ENCODE peak calls at places on chromosomes 6 and 20, in seven cellular contexts. T, B, P, W, Q, S and D are unnamed samples.

GRCh38 chr6:22556298-22556697 is 13.1 kb upstream of the HDGFL1 start:
- DNase-seq in T (no peak), B (no peak), P (no peak), W (no peak), Q (no peak), S (no peak), D (no peak)

GRCh38 chr6:164097557-164098398 is 683.3 kb downstream of the QKI start:
- DNase-seq in T (no peak), B (no peak), P (no peak), W (peak; percentile 29), Q (peak; percentile 94), S (peak; percentile 45), D (peak; percentile 85)

GRCh38 chr20:46357030-46357514 is 48.8 kb upstream of the CDH22 start:
- DNase-seq in T (peak; percentile 74), B (no peak), P (no peak), W (no peak), Q (peak; percentile 10), S (no peak), D (no peak)

GRCh38 chr6:110190726-110191125 is 10.5 kb downstream of the CDC40 start:
- DNase-seq in T (no peak), B (no peak), P (no peak), W (no peak), Q (no peak), S (no peak), D (no peak)

GRCh38 chr20:35312348-35312747 is 20.1 kb upstream of the FAM83C start:
- DNase-seq in T (no peak), B (no peak), P (no peak), W (no peak), Q (peak; percentile 64), S (peak; percentile 35), D (peak; percentile 93)

GRCh38 chr6:155154158-155154830 is 109.5 kb upstream of the CLDN20 start:
- DNase-seq in T (no peak), B (no peak), P (no peak), W (no peak), Q (peak; percentile 68), S (no peak), D (peak; percentile 96)

GRCh38 chr6:109062756-109063352 is 31.8 kb downstream of the SESN1 start:
- DNase-seq in T (no peak), B (no peak), P (no peak), W (no peak), Q (no peak), S (no peak), D (no peak)

GRCh38 chr6:98808522-98809210 is 25.7 kb upstream of the POU3F2 start:
- DNase-seq in T (no peak), B (no peak), P (no peak), W (no peak), Q (no peak), S (no peak), D (peak; percentile 69)

GRCh38 chr20:23100021-23100753 is 14.1 kb upstream of the CD93 start:
- DNase-seq in T (no peak), B (no peak), P (no peak), W (no peak), Q (no peak), S (no peak), D (no peak)

GRCh38 chr20:43372051-43372450 is 85.6 kb upstream of the SRSF6 start:
- DNase-seq in T (no peak), B (no peak), P (no peak), W (no peak), Q (no peak), S (no peak), D (no peak)

GRCh38 chr6:6834356-6835342 is 246.1 kb downstream of the LY86 start:
- DNase-seq in T (no peak), B (no peak), P (peak; percentile 61), W (peak; percentile 52), Q (no peak), S (no peak), D (no peak)

GRCh38 chr6:3643921-3644320 is 107.6 kb downstream of the PXDC1 start:
- DNase-seq in T (no peak), B (peak; percentile 20), P (no peak), W (no peak), Q (no peak), S (no peak), D (no peak)

GRCh38 chr6:148962854-148963515 is 216.2 kb downstream of the UST start:
- DNase-seq in T (no peak), B (no peak), P (no peak), W (no peak), Q (no peak), S (no peak), D (no peak)

GRCh38 chr6:63066053-63066704 is 145.1 kb upstream of the FKBP1C start:
- DNase-seq in T (no peak), B (no peak), P (no peak), W (peak; percentile 5), Q (no peak), S (peak; percentile 40), D (no peak)

GRCh38 chr6:47587503-47587902 is 109.9 kb downstream of the CD2AP start:
- DNase-seq in T (no peak), B (no peak), P (no peak), W (no peak), Q (no peak), S (no peak), D (peak; percentile 46)

GRCh38 chr20:11159728-11160127 is 485.9 kb upstream of the JAG1 start:
- DNase-seq in T (peak; percentile 67), B (no peak), P (peak; percentile 46), W (peak; percentile 18), Q (peak; percentile 72), S (no peak), D (peak; percentile 84)

GRCh38 chr6:116624036-116624805 is 7.9 kb downstream of the RSPH4A start:
- DNase-seq in T (no peak), B (no peak), P (no peak), W (no peak), Q (no peak), S (no peak), D (no peak)

GRCh38 chr6:108120311-108120710 is 45.5 kb upstream of the NR2E1 start:
- DNase-seq in T (no peak), B (peak; percentile 53), P (no peak), W (no peak), Q (no peak), S (peak; percentile 57), D (no peak)

GRCh38 chr6:157242791-157243190 is 80.5 kb downstream of the TMEM242 start:
- DNase-seq in T (no peak), B (no peak), P (no peak), W (no peak), Q (no peak), S (no peak), D (no peak)

GRCh38 chr6:136677344-136677743 is 114.9 kb downstream of the MAP3K5 start:
- DNase-seq in T (no peak), B (no peak), P (no peak), W (no peak), Q (no peak), S (no peak), D (no peak)

GRCh38 chr6:125190667-125191066 is 37.1 kb downstream of the TPD52L1 start:
- DNase-seq in T (no peak), B (no peak), P (no peak), W (no peak), Q (no peak), S (peak; percentile 34), D (no peak)
- H3K4me1 ChIP-seq in T (peaks cover 44% of the 10 kb centered on the region), B (peaks cover 10% of the 10 kb centered on the region), P (peaks cover 4% of the 10 kb centered on the region), W (peaks cover 25% of the 10 kb centered on the region), Q (no peaks in the 10 kb centered on the region), S (no peaks in the 10 kb centered on the region), D (peaks cover 14% of the 10 kb centered on the region)

DNA sequence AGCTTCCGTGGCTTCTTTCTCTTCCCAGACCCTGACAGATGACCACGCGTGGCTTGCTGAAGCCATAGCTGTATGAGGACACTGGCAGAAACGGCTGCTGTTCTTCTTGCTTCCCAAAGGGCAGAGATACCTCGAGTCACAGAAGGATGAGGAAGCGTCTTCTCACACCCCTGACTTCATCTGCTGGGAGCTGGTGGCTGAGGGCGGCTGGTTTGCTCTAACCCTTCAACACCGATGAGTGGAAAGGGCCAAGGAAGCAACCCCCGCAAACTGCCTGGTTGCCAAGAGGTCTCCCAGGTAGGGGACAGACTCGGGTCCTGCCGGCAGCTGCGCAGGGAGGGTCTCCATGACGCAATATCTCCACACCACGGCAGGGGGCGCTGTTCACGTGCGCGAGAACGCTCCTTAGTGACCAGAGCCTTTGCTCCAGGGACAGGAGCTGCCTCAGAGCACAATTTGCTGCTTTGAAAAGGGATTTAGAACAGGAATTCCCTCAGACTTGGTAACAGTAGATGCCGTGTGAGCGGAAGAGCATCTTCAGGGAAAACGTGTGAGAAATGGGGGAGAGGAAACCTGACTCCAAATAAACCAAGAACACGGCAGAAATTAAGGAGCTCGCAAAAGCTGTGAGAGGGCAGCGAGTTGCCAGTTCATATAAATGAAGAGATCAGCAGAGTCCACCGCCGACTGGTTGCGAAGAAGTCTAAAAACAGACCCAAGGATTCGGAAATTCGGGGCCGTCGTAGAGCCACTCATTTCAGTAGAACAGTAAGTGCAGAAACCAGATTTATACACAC is 80.2 kb downstream of the ERMARD start:
- DNase-seq in T (no peak), B (peak; percentile 97), P (peak; percentile 77), W (peak; percentile 85), Q (peak; percentile 77), S (peak; percentile 86), D (peak; percentile 14)
- H3K27ac ChIP-seq in T (no peak overlapping the region), B (no peak overlapping the region), P (no peak overlapping the region), W (no peak overlapping the region), Q (no peak overlapping the region), S (no peak overlapping the region), D (no peak overlapping the region)

DNA sequence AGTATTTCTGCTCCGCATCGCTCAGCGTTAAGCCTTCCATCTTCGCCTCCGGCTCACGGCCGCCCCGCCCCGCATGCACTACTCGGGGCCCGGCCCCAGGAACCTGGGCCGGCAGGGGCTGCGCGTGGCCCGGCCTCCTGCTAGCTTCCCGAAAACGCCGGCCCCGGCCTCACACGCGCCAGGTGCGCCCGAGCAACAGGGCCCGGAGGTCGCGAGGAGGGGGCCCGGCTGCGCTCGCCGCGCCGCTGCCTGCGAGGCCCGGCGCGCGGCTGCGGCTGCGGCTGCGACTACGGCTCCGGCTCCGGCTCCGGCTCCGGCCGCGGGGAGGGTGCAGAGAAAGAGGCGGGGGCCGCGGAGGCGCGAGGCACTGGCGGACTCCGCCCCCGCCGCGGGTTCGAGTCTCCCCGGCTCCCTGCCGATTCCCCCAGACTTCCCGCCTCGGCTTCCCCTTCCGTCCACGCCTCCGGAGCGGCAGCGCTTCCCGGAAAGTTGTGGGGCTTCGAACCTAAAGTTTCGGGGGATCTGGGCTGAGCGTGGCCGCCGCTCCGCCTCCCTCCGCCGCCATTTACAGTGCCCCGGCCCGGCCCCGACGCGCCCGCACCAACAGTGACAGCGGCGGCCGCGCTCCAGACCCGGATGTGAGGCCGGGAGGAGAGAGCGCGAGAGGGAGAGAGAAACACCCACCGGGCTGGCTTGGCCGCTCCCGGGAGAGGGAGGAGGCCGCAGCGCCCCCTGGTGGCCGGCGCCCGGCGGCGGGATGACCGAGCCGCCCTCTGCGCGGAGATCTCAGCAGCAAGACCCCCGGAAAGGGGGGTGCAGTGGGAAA is at the start of gene REPS1:
- DNase-seq in T (peak; percentile 95), B (peak; percentile 98), P (peak; percentile 94), W (peak; percentile 95), Q (peak; percentile 84), S (peak; percentile 96), D (peak; percentile 71)
- H3K4me1 ChIP-seq in T (peaks cover 42% of the 10 kb centered on the region), B (peaks cover 6% of the 10 kb centered on the region), P (peaks cover 47% of the 10 kb centered on the region), W (peaks cover 14% of the 10 kb centered on the region), Q (peaks cover 12% of the 10 kb centered on the region), S (peaks cover 31% of the 10 kb centered on the region), D (peaks cover 17% of the 10 kb centered on the region)

GRCh38 chr6:90669846-90670245 is 83.0 kb upstream of the MAP3K7 start:
- DNase-seq in T (no peak), B (no peak), P (no peak), W (no peak), Q (no peak), S (peak; percentile 14), D (no peak)

GRCh38 chr6:90668141-90668540 is 81.3 kb upstream of the MAP3K7 start:
- DNase-seq in T (no peak), B (no peak), P (no peak), W (no peak), Q (no peak), S (no peak), D (no peak)

GRCh38 chr6:90663873-90664272 is 77.0 kb upstream of the MAP3K7 start:
- DNase-seq in T (no peak), B (no peak), P (no peak), W (no peak), Q (no peak), S (peak; percentile 30), D (no peak)

GRCh38 chr6:90669420-90669819 is 82.5 kb upstream of the MAP3K7 start:
- DNase-seq in T (no peak), B (no peak), P (no peak), W (no peak), Q (no peak), S (peak; percentile 17), D (no peak)
- H3K27ac ChIP-seq in T (no peak overlapping the region), B (no peak overlapping the region), P (no peak overlapping the region), W (no peak overlapping the region), Q (no peak overlapping the region), S (peak overlapping the region; percentile 86), D (no peak overlapping the region)